ENCODE peak calls at places on chromosomes 4 and X, in four cellular contexts. U is posterior cingulate gyrus, B is M059J, T is fibroblast of lung. J is an unnamed sample.

GRCh38 chrX:42098897-42099296 is 175.5 kb upstream of the CASK start:
- DNase-seq in U (no peak), B (no peak), T (no peak), J (no peak)

GRCh38 chrX:118975831-118976598 is 1.6 kb downstream of the LONRF3 start:
- DNase-seq in U (peak), B (peak), T (peak), J (no peak)

GRCh38 chr4:68576272-68577100 is at the start of gene UGT2B17:
- DNase-seq in U (no peak), B (no peak), T (no peak), J (no peak)

GRCh38 chr4:115781528-115782146 is 668.2 kb upstream of the NDST4 start:
- DNase-seq in U (no peak), B (no peak), T (no peak), J (no peak)

GRCh38 chr4:162645381-162645780 is 481.6 kb upstream of the FSTL5 start:
- DNase-seq in U (no peak), B (peak), T (peak), J (no peak)

GRCh38 chr4:8917321-8917811 is 45.7 kb upstream of the HMX1 start:
- DNase-seq in U (no peak), B (no peak), T (no peak), J (no peak)

GRCh38 chrX:150573702-150574101 is 5.3 kb downstream of the MTM1 start:
- DNase-seq in U (no peak), B (no peak), T (no peak), J (no peak)

GRCh38 chr4:153782567-153782966 is 6.3 kb downstream of the SFRP2 start:
- DNase-seq in U (no peak), B (peak), T (no peak), J (no peak)

GRCh38 chrX:108699368-108699767 is 37.0 kb downstream of the IRS4 start:
- DNase-seq in U (no peak), B (peak), T (peak), J (no peak)

GRCh38 chr4:110119880-110120279 is 78.5 kb downstream of the ELOVL6 start:
- DNase-seq in U (no peak), B (peak), T (peak), J (no peak)

GRCh38 chr4:27079056-27079455 is 218.4 kb downstream of the STIM2 start:
- DNase-seq in U (no peak), B (no peak), T (no peak), J (no peak)

GRCh38 chrX:68403522-68403921 is 29.8 kb downstream of the OPHN1 start:
- DNase-seq in U (no peak), B (no peak), T (no peak), J (no peak)

GRCh38 chrX:68249401-68249831 is 183.9 kb downstream of the OPHN1 start:
- DNase-seq in U (peak), B (no peak), T (no peak), J (no peak)

GRCh38 chr4:153759407-153760226 is at the start of gene RNF175:
- DNase-seq in U (peak), B (no peak), T (peak), J (no peak)

GRCh38 chr4:5711479-5712184 is 631 bp downstream of the EVC start:
- DNase-seq in U (no peak), B (peak), T (peak), J (no peak)

GRCh38 chrX:130529531-130529930 is 127.7 kb downstream of the RBMX2 start:
- DNase-seq in U (no peak), B (peak), T (no peak), J (no peak)

GRCh38 chrX:100449696-100450606 is 39.9 kb upstream of the PCDH19 start:
- DNase-seq in U (no peak), B (peak), T (no peak), J (no peak)

GRCh38 chr4:38230121-38230728 is 270.0 kb downstream of the PTTG2 start:
- DNase-seq in U (no peak), B (no peak), T (no peak), J (no peak)

GRCh38 chrX:112614640-112615039 is 65.1 kb downstream of the LHFPL1 start:
- DNase-seq in U (no peak), B (peak), T (peak), J (no peak)

GRCh38 chr4:102263024-102263787 is 82.1 kb downstream of the SLC39A8 start:
- DNase-seq in U (no peak), B (peak), T (peak), J (peak)

GRCh38 chr4:144280688-144281087 is 140.2 kb upstream of the GYPA start:
- DNase-seq in U (no peak), B (no peak), T (no peak), J (no peak)

GRCh38 chr4:131584587-131584986 is 1564.5 kb upstream of the PCDH10 start:
- DNase-seq in U (no peak), B (no peak), T (no peak), J (no peak)

GRCh38 chr4:23897564-23898109 is 7.8 kb upstream of the PPARGC1A start:
- DNase-seq in U (no peak), B (no peak), T (no peak), J (no peak)

GRCh38 chr4:142812091-142812490 is 34.0 kb downstream of the INPP4B start:
- DNase-seq in U (no peak), B (no peak), T (peak), J (no peak)

J was measured in NCI-H1092.